ENCODE peak calls at places on chromosomes 7 and 10, in five cellular contexts. Q, A, X, O and C are unnamed samples.

GRCh38 chr7:47624660-47625059 is 42.7 kb upstream of the TNS3 start:
- DNase-seq in O (no peak), A (no peak), Q (no peak), X (no peak), C (no peak)

GRCh38 chr7:128530855-128531104 is 54.2 kb downstream of the METTL2B start:
- DNase-seq in A (no peak), X (no peak), O (no peak), Q (no peak), C (no peak)

GRCh38 chr7:36742911-36743775 is 18.8 kb upstream of the AOAH start:
- DNase-seq in O (no peak), X (no peak), Q (no peak), A (no peak), C (peak; percentile 15)

GRCh38 chr7:34949356-34949755 is 87.9 kb downstream of the DPY19L1 start:
- DNase-seq in A (no peak), Q (no peak), X (no peak), O (no peak), C (no peak)

GRCh38 chr10:29811751-29812427 is 177.1 kb upstream of the SVIL start:
- DNase-seq in O (no peak), X (peak; percentile 68), A (no peak), Q (peak; percentile 79), C (peak; percentile 5)

GRCh38 chr10:133353202-133353959 is 4.4 kb downstream of the FUOM start:
- DNase-seq in X (no peak), Q (no peak), A (no peak), O (no peak), C (no peak)

GRCh38 chr7:157549612-157550299 is 213.0 kb downstream of the DNAJB6 start:
- DNase-seq in O (no peak), X (no peak), Q (no peak), A (no peak), C (no peak)

GRCh38 chr7:158959021-158959717 is 102.8 kb downstream of the DYNC2I1 start:
- DNase-seq in Q (no peak), X (no peak), A (no peak), O (no peak), C (no peak)

GRCh38 chr10:119320981-119321380 is 113.6 kb downstream of the GRK5 start:
- DNase-seq in Q (no peak), A (no peak), X (no peak), O (no peak), C (no peak)